ENCODE peak calls at places on chromosomes 3 and 15, in six cellular contexts. One of them, this sample, is unnamed.
A peak's percentile ranks its signal among the peaks of the same experiment; 100 is the strongest.

GRCh38 chr3:72953325-72953956 is 43.2 kb upstream of the PPP4R2 start:
- DNase-seq in brain microvascular endothelial cell: no peak
- DNase-seq in heart right ventricle: no peak
- DNase-seq in mucosa of descending colon: no peak
- DNase-seq in pancreas: no peak
- DNase-seq in naive thymus-derived CD4-positive, alpha-beta T cell: no peak
- DNase-seq in this sample: peak; percentile 74

GRCh38 chr3:151305778-151306157 is 10.9 kb downstream of the GPR87 start:
- DNase-seq in brain microvascular endothelial cell: no peak
- DNase-seq in heart right ventricle: no peak
- DNase-seq in mucosa of descending colon: no peak
- DNase-seq in pancreas: no peak
- DNase-seq in naive thymus-derived CD4-positive, alpha-beta T cell: no peak
- DNase-seq in this sample: no peak

GRCh38 chr3:52554026-52554755 is 17.8 kb downstream of the UQCC5 start:
- DNase-seq in brain microvascular endothelial cell: no peak
- DNase-seq in heart right ventricle: no peak
- DNase-seq in mucosa of descending colon: no peak
- DNase-seq in pancreas: peak; percentile 72
- DNase-seq in naive thymus-derived CD4-positive, alpha-beta T cell: no peak
- DNase-seq in this sample: no peak

GRCh38 chr3:44648564-44649229 is at the start of gene ZNF35:
- DNase-seq in brain microvascular endothelial cell: peak; percentile 86
- DNase-seq in heart right ventricle: peak; percentile 79
- DNase-seq in mucosa of descending colon: peak; percentile 81
- DNase-seq in pancreas: peak; percentile 66
- DNase-seq in naive thymus-derived CD4-positive, alpha-beta T cell: no peak
- DNase-seq in this sample: peak; percentile 90

GRCh38 chr3:9291991-9292390 is 42.5 kb upstream of the SRGAP3 start:
- DNase-seq in brain microvascular endothelial cell: no peak
- DNase-seq in heart right ventricle: no peak
- DNase-seq in mucosa of descending colon: no peak
- DNase-seq in pancreas: no peak
- DNase-seq in naive thymus-derived CD4-positive, alpha-beta T cell: no peak
- DNase-seq in this sample: no peak

GRCh38 chr15:27669641-27670040 is 429.5 kb downstream of the OCA2 start:
- DNase-seq in brain microvascular endothelial cell: no peak
- DNase-seq in heart right ventricle: no peak
- DNase-seq in mucosa of descending colon: no peak
- DNase-seq in pancreas: no peak
- DNase-seq in naive thymus-derived CD4-positive, alpha-beta T cell: no peak
- DNase-seq in this sample: no peak

GRCh38 chr15:98755138-98755537 is 106.8 kb downstream of the IGF1R start:
- DNase-seq in brain microvascular endothelial cell: no peak
- DNase-seq in heart right ventricle: no peak
- DNase-seq in mucosa of descending colon: no peak
- DNase-seq in pancreas: no peak
- DNase-seq in naive thymus-derived CD4-positive, alpha-beta T cell: no peak
- DNase-seq in this sample: no peak

GRCh38 chr3:77150028-77150427 is 110.1 kb downstream of the ROBO2 start:
- DNase-seq in brain microvascular endothelial cell: no peak
- DNase-seq in heart right ventricle: no peak
- DNase-seq in mucosa of descending colon: no peak
- DNase-seq in pancreas: no peak
- DNase-seq in naive thymus-derived CD4-positive, alpha-beta T cell: no peak
- DNase-seq in this sample: no peak

GRCh38 chr3:135915206-135915605 is 50.3 kb upstream of the PPP2R3A start:
- DNase-seq in brain microvascular endothelial cell: no peak
- DNase-seq in heart right ventricle: no peak
- DNase-seq in mucosa of descending colon: no peak
- DNase-seq in pancreas: no peak
- DNase-seq in naive thymus-derived CD4-positive, alpha-beta T cell: no peak
- DNase-seq in this sample: no peak

GRCh38 chr15:34783986-34784385 is 11.4 kb downstream of the ACTC1 start:
- DNase-seq in brain microvascular endothelial cell: no peak
- DNase-seq in heart right ventricle: no peak
- DNase-seq in mucosa of descending colon: no peak
- DNase-seq in pancreas: no peak
- DNase-seq in naive thymus-derived CD4-positive, alpha-beta T cell: no peak
- DNase-seq in this sample: no peak

GRCh38 chr3:102444101-102444500 is 9.3 kb downstream of the ZPLD1 start:
- DNase-seq in brain microvascular endothelial cell: no peak
- DNase-seq in heart right ventricle: no peak
- DNase-seq in mucosa of descending colon: no peak
- DNase-seq in pancreas: no peak
- DNase-seq in naive thymus-derived CD4-positive, alpha-beta T cell: no peak
- DNase-seq in this sample: no peak

GRCh38 chr3:166283856-166284255 is 446.6 kb upstream of the BCHE start:
- DNase-seq in brain microvascular endothelial cell: peak; percentile 67
- DNase-seq in heart right ventricle: no peak
- DNase-seq in mucosa of descending colon: no peak
- DNase-seq in pancreas: no peak
- DNase-seq in naive thymus-derived CD4-positive, alpha-beta T cell: no peak
- DNase-seq in this sample: no peak

GRCh38 chr3:151434151-151434890 is 26.5 kb downstream of the IGSF10 start:
- DNase-seq in brain microvascular endothelial cell: peak; percentile 91
- DNase-seq in heart right ventricle: no peak
- DNase-seq in mucosa of descending colon: no peak
- DNase-seq in pancreas: no peak
- DNase-seq in naive thymus-derived CD4-positive, alpha-beta T cell: no peak
- DNase-seq in this sample: no peak

GRCh38 chr15:28060005-28060404 is 39.1 kb downstream of the OCA2 start:
- DNase-seq in brain microvascular endothelial cell: no peak
- DNase-seq in heart right ventricle: no peak
- DNase-seq in mucosa of descending colon: no peak
- DNase-seq in pancreas: no peak
- DNase-seq in naive thymus-derived CD4-positive, alpha-beta T cell: no peak
- DNase-seq in this sample: no peak

GRCh38 chr3:11455977-11456376 is 183.8 kb downstream of the ATG7 start:
- DNase-seq in brain microvascular endothelial cell: peak; percentile 94
- DNase-seq in heart right ventricle: no peak
- DNase-seq in mucosa of descending colon: no peak
- DNase-seq in pancreas: no peak
- DNase-seq in naive thymus-derived CD4-positive, alpha-beta T cell: no peak
- DNase-seq in this sample: no peak

GRCh38 chr3:191362524-191363090 is 32.3 kb upstream of the UTS2B start:
- DNase-seq in brain microvascular endothelial cell: no peak
- DNase-seq in heart right ventricle: no peak
- DNase-seq in mucosa of descending colon: no peak
- DNase-seq in pancreas: no peak
- DNase-seq in naive thymus-derived CD4-positive, alpha-beta T cell: no peak
- DNase-seq in this sample: no peak

GRCh38 chr3:192332386-192333291 is 394.7 kb downstream of the FGF12 start:
- DNase-seq in brain microvascular endothelial cell: no peak
- DNase-seq in heart right ventricle: no peak
- DNase-seq in mucosa of descending colon: no peak
- DNase-seq in pancreas: no peak
- DNase-seq in naive thymus-derived CD4-positive, alpha-beta T cell: no peak
- DNase-seq in this sample: no peak

GRCh38 chr15:36517758-36518157 is 61.7 kb upstream of the CDIN1 start:
- DNase-seq in brain microvascular endothelial cell: no peak
- DNase-seq in heart right ventricle: no peak
- DNase-seq in mucosa of descending colon: no peak
- DNase-seq in pancreas: no peak
- DNase-seq in naive thymus-derived CD4-positive, alpha-beta T cell: no peak
- DNase-seq in this sample: no peak

GRCh38 chr15:71080705-71081104 is 34.6 kb upstream of the THSD4 start:
- DNase-seq in brain microvascular endothelial cell: peak; percentile 97
- DNase-seq in heart right ventricle: no peak
- DNase-seq in mucosa of descending colon: no peak
- DNase-seq in pancreas: no peak
- DNase-seq in naive thymus-derived CD4-positive, alpha-beta T cell: no peak
- DNase-seq in this sample: no peak

GRCh38 chr3:137647179-137647578 is 116.9 kb upstream of the SOX14 start:
- DNase-seq in brain microvascular endothelial cell: no peak
- DNase-seq in heart right ventricle: no peak
- DNase-seq in mucosa of descending colon: no peak
- DNase-seq in pancreas: no peak
- DNase-seq in naive thymus-derived CD4-positive, alpha-beta T cell: no peak
- DNase-seq in this sample: no peak

GRCh38 chr3:38002291-38002876 is 11.8 kb downstream of the VILL start:
- DNase-seq in brain microvascular endothelial cell: no peak
- DNase-seq in heart right ventricle: no peak
- DNase-seq in mucosa of descending colon: no peak
- DNase-seq in pancreas: peak; percentile 2
- DNase-seq in naive thymus-derived CD4-positive, alpha-beta T cell: no peak
- DNase-seq in this sample: no peak

GRCh38 chr3:36944641-36945270 is at the start of gene TRANK1:
- DNase-seq in brain microvascular endothelial cell: no peak
- DNase-seq in heart right ventricle: peak; percentile 49
- DNase-seq in mucosa of descending colon: peak; percentile 71
- DNase-seq in pancreas: peak; percentile 25
- DNase-seq in naive thymus-derived CD4-positive, alpha-beta T cell: peak; percentile 75
- DNase-seq in this sample: peak; percentile 56
- H3K4me3 ChIP-seq in brain microvascular endothelial cell: peak within 1 kb of the TSS; percentile 65
- H3K4me3 ChIP-seq in heart right ventricle: peak within 1 kb of the TSS; percentile 96
- H3K4me3 ChIP-seq in mucosa of descending colon: peak within 1 kb of the TSS; percentile 47
- H3K4me3 ChIP-seq in pancreas: peak within 1 kb of the TSS; percentile 71
- H3K4me3 ChIP-seq in naive thymus-derived CD4-positive, alpha-beta T cell: peak within 1 kb of the TSS; percentile 70
- H3K4me3 ChIP-seq in this sample: peak within 1 kb of the TSS; percentile 73

GRCh38 chr15:33119263-33119662 is 75.3 kb downstream of the FMN1 start:
- DNase-seq in brain microvascular endothelial cell: no peak
- DNase-seq in heart right ventricle: no peak
- DNase-seq in mucosa of descending colon: no peak
- DNase-seq in pancreas: no peak
- DNase-seq in naive thymus-derived CD4-positive, alpha-beta T cell: no peak
- DNase-seq in this sample: no peak
- H3K4me3 ChIP-seq in brain microvascular endothelial cell: no peak overlapping the region
- H3K4me3 ChIP-seq in heart right ventricle: no peak overlapping the region
- H3K4me3 ChIP-seq in mucosa of descending colon: no peak overlapping the region
- H3K4me3 ChIP-seq in pancreas: no peak overlapping the region
- H3K4me3 ChIP-seq in naive thymus-derived CD4-positive, alpha-beta T cell: no peak overlapping the region
- H3K4me3 ChIP-seq in this sample: no peak overlapping the region

GRCh38 chr3:28069438-28069837 is 172.0 kb upstream of the CMC1 start:
- DNase-seq in brain microvascular endothelial cell: no peak
- DNase-seq in heart right ventricle: no peak
- DNase-seq in mucosa of descending colon: no peak
- DNase-seq in pancreas: no peak
- DNase-seq in naive thymus-derived CD4-positive, alpha-beta T cell: no peak
- DNase-seq in this sample: no peak
- H3K4me3 ChIP-seq in brain microvascular endothelial cell: no peak overlapping the region
- H3K4me3 ChIP-seq in heart right ventricle: no peak overlapping the region
- H3K4me3 ChIP-seq in mucosa of descending colon: no peak overlapping the region
- H3K4me3 ChIP-seq in pancreas: no peak overlapping the region
- H3K4me3 ChIP-seq in naive thymus-derived CD4-positive, alpha-beta T cell: no peak overlapping the region
- H3K4me3 ChIP-seq in this sample: no peak overlapping the region

GRCh38 chr3:129547241-129547640 is 4.3 kb downstream of the H1-8 start:
- DNase-seq in brain microvascular endothelial cell: no peak
- DNase-seq in heart right ventricle: no peak
- DNase-seq in mucosa of descending colon: no peak
- DNase-seq in pancreas: no peak
- DNase-seq in naive thymus-derived CD4-positive, alpha-beta T cell: no peak
- DNase-seq in this sample: no peak

GRCh38 chr3:129552287-129553050 is 9.5 kb downstream of the H1-8 start:
- DNase-seq in brain microvascular endothelial cell: no peak
- DNase-seq in heart right ventricle: no peak
- DNase-seq in mucosa of descending colon: no peak
- DNase-seq in pancreas: no peak
- DNase-seq in naive thymus-derived CD4-positive, alpha-beta T cell: no peak
- DNase-seq in this sample: no peak

GRCh38 chr3:129549006-129549800 is 6.2 kb downstream of the H1-8 start:
- DNase-seq in brain microvascular endothelial cell: no peak
- DNase-seq in heart right ventricle: no peak
- DNase-seq in mucosa of descending colon: no peak
- DNase-seq in pancreas: no peak
- DNase-seq in naive thymus-derived CD4-positive, alpha-beta T cell: no peak
- DNase-seq in this sample: no peak

GRCh38 chr3:129549805-129550204 is 6.8 kb downstream of the H1-8 start:
- DNase-seq in brain microvascular endothelial cell: no peak
- DNase-seq in heart right ventricle: no peak
- DNase-seq in mucosa of descending colon: no peak
- DNase-seq in pancreas: no peak
- DNase-seq in naive thymus-derived CD4-positive, alpha-beta T cell: no peak
- DNase-seq in this sample: no peak

DNA sequence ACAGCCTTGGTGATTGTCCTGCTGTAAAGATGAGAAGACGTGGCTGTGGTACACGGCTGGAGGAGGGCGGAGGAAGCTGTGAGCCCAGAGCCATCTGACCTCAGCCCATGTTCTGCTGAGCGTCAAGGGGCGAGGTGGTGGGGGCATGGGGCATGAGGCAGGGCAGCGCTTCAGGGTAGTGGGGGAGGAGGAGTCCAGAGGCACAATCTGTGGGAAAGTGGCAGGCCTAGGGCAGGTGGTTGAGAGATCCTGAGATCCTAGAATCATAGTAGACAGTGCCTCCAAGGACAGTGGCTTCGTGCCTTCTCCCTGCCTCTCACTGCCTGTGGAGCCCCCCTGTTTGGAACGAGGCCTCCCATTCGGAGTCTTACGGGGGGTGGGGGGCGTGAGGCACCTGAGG is 5.6 kb downstream of the H1-8 start:
- DNase-seq in brain microvascular endothelial cell: no peak
- DNase-seq in heart right ventricle: no peak
- DNase-seq in mucosa of descending colon: no peak
- DNase-seq in pancreas: peak; percentile 58
- DNase-seq in naive thymus-derived CD4-positive, alpha-beta T cell: no peak
- DNase-seq in this sample: no peak
- H3K4me3 ChIP-seq in brain microvascular endothelial cell: no peak overlapping the region
- H3K4me3 ChIP-seq in heart right ventricle: no peak overlapping the region
- H3K4me3 ChIP-seq in mucosa of descending colon: no peak overlapping the region
- H3K4me3 ChIP-seq in pancreas: no peak overlapping the region
- H3K4me3 ChIP-seq in naive thymus-derived CD4-positive, alpha-beta T cell: no peak overlapping the region
- H3K4me3 ChIP-seq in this sample: no peak overlapping the region

DNA sequence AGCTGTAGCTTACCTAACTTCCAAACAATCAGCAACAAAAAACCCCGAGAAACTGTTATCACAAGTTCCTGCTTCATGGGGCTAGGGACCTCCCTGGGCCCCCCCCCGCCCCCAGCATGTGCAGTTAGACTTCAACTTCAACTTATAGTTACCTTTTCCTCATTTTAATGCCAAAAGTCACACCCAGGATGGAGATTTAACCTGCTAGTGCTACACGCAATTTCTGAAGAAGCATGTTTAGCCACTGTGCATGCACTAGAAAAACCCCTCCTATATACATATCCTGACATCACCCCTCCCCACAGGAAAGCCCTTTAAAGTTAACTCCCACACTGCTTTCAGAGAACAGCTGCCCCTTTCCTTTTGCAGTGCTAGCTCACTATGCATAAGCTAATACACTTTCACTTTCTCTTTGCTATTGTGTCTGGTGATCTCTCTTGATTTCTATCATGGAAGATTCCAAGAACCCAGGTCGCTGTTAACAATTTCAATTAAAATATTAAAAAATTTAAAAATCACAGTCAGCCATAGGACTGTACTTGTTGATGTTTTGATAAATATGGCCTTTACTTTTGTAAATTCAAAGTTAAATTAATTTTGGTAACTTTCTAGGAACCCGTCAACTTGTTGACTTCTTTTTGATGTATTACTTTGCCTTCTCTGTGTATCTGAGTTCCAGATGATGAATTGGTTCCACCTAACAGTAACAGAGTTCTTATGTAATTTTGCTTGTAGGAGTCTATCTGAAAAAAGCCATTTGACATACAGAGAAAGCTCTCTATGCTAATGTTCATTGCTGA is 75.2 kb upstream of the ACAD9 start:
- DNase-seq in brain microvascular endothelial cell: peak; percentile 23
- DNase-seq in heart right ventricle: no peak
- DNase-seq in mucosa of descending colon: peak; percentile 35
- DNase-seq in pancreas: no peak
- DNase-seq in naive thymus-derived CD4-positive, alpha-beta T cell: peak; percentile 80
- DNase-seq in this sample: no peak
- H3K4me3 ChIP-seq in brain microvascular endothelial cell: no peak overlapping the region
- H3K4me3 ChIP-seq in heart right ventricle: peak overlapping the region; percentile 20
- H3K4me3 ChIP-seq in mucosa of descending colon: no peak overlapping the region
- H3K4me3 ChIP-seq in pancreas: no peak overlapping the region
- H3K4me3 ChIP-seq in naive thymus-derived CD4-positive, alpha-beta T cell: peak overlapping the region; percentile 49
- H3K4me3 ChIP-seq in this sample: no peak overlapping the region